ENCODE peak calls at places on chromosomes 11 and 22, in four cellular contexts. U, C, A and G are unnamed samples.

GRCh38 chr22:46069518-46070214 is 80.7 kb upstream of the PPARA start:
- DNase-seq in A (peak; percentile 93), U (peak; percentile 91), C (peak; percentile 90), G (no peak)

GRCh38 chr22:31139866-31140716 is at the start of gene PLA2G3:
- DNase-seq in U (no peak), A (no peak), C (no peak), G (peak; percentile 70)

GRCh38 chr11:75170463-75171201 is 19.7 kb downstream of the SLCO2B1 start:
- DNase-seq in U (no peak), C (no peak), A (no peak), G (no peak)

GRCh38 chr11:74449369-74449931 is 17.9 kb downstream of the KCNE3 start:
- DNase-seq in C (peak; percentile 26), A (no peak), U (no peak), G (peak; percentile 35)

GRCh38 chr22:30298005-30298701 is 8.8 kb upstream of the CASTOR1 start:
- DNase-seq in U (no peak), A (peak; percentile 83), C (no peak), G (no peak)

GRCh38 chr11:115276182-115276581 is 228.0 kb downstream of the CADM1 start:
- DNase-seq in C (no peak), U (no peak), A (no peak), G (no peak)

GRCh38 chr22:19879248-19879575 is 24.5 kb upstream of the GNB1L start:
- DNase-seq in A (no peak), C (no peak), U (no peak), G (no peak)

GRCh38 chr11:105598371-105598770 is 11.5 kb upstream of the GRIA4 start:
- DNase-seq in C (no peak), A (no peak), U (no peak), G (no peak)

GRCh38 chr11:121257976-121258375 is 34.6 kb upstream of the SC5D start:
- DNase-seq in A (no peak), C (no peak), U (no peak), G (no peak)